ENCODE peak calls at places on chromosomes 4 and X, in four cellular contexts. D is amniotic epithelial cell, T is heart left ventricle, E is lung. H is an unnamed sample.

GRCh38 chr4:128350449-128351045 is 62.9 kb upstream of the PGRMC2 start:
- DNase-seq in T (no peak), E (no peak), D (no peak), H (no peak)

GRCh38 chr4:49032440-49033161 is 46.5 kb downstream of the CWH43 start:
- DNase-seq in D (peak), E (no peak), T (no peak), H (no peak)

GRCh38 chr4:147362868-147363440 is 117.9 kb upstream of the EDNRA start:
- DNase-seq in D (peak), E (peak), T (peak), H (no peak)

GRCh38 chr4:11426716-11427115 is 2.0 kb downstream of the HS3ST1 start:
- DNase-seq in E (no peak), T (no peak), D (peak), H (no peak)

GRCh38 chrX:22652596-22652995 is 347.2 kb upstream of the DDX53 start:
- DNase-seq in D (peak), T (no peak), E (no peak), H (no peak)

GRCh38 chr4:100631281-100631968 is 113.6 kb upstream of the EMCN start:
- DNase-seq in T (no peak), D (no peak), E (no peak), H (no peak)

GRCh38 chr4:184028571-184028996 is 123.5 kb downstream of the STOX2 start:
- DNase-seq in E (no peak), D (no peak), T (no peak), H (no peak)

GRCh38 chr4:14169460-14169859 is 541.9 kb upstream of the BOD1L1 start:
- DNase-seq in D (peak), E (no peak), T (no peak), H (no peak)

GRCh38 chr4:182653596-182653995 is 263.6 kb downstream of the DCTD start:
- DNase-seq in T (no peak), E (no peak), D (no peak), H (no peak)

GRCh38 chr4:114980932-114981693 is 132.3 kb downstream of the NDST4 start:
- DNase-seq in D (no peak), T (no peak), E (no peak), H (no peak)

GRCh38 chr4:87270144-87270543 is 49.7 kb upstream of the KLHL8 start:
- DNase-seq in T (no peak), D (peak), E (no peak), H (no peak)

GRCh38 chr4:132572210-132572609 is 576.9 kb upstream of the PCDH10 start:
- DNase-seq in T (no peak), D (peak), E (no peak), H (no peak)

GRCh38 chrX:14497184-14497666 is 32.1 kb upstream of the GLRA2 start:
- DNase-seq in D (peak), E (no peak), T (no peak), H (no peak)

GRCh38 chrX:20609916-20610415 is 343.3 kb upstream of the RPS6KA3 start:
- DNase-seq in D (no peak), E (no peak), T (no peak), H (no peak)

GRCh38 chr4:24704152-24704551 is 91.2 kb upstream of the SOD3 start:
- DNase-seq in E (no peak), T (no peak), D (no peak), H (no peak)

GRCh38 chrX:9786839-9787635 is 808 bp downstream of the SHROOM2 start:
- DNase-seq in E (no peak), D (peak), T (no peak), H (no peak)

GRCh38 chr4:86999244-86999643 is 64.4 kb downstream of the AFF1 start:
- DNase-seq in T (no peak), D (no peak), E (no peak), H (no peak)